ENCODE peak calls at places on chromosomes 5 and 9, in four cellular contexts. One of them, this sample, is unnamed.

GRCh38 chr9:114294664-114295063 is 28.2 kb upstream of the ORM1 start:
- DNase-seq in WTC11: no peak
- DNase-seq in A549: no peak
- DNase-seq in HCT116: no peak
- DNase-seq in this sample: no peak

GRCh38 chr9:115944166-115944948 is 209.2 kb upstream of the PAPPA start:
- DNase-seq in WTC11: no peak
- DNase-seq in A549: peak; percentile 88
- DNase-seq in HCT116: no peak
- DNase-seq in this sample: peak; percentile 11

GRCh38 chr9:128022886-128023285 is 42.1 kb upstream of the EEIG1 start:
- DNase-seq in WTC11: no peak
- DNase-seq in A549: no peak
- DNase-seq in HCT116: no peak
- DNase-seq in this sample: peak; percentile 28

GRCh38 chr5:171868236-171868635 is 82.6 kb downstream of the SMIM23 start:
- DNase-seq in WTC11: no peak
- DNase-seq in A549: no peak
- DNase-seq in HCT116: no peak
- DNase-seq in this sample: no peak

GRCh38 chr5:133827001-133827400 is 141.4 kb downstream of the C5orf15 start:
- DNase-seq in WTC11: no peak
- DNase-seq in A549: no peak
- DNase-seq in HCT116: no peak
- DNase-seq in this sample: no peak

GRCh38 chr5:180160822-180161221 is 48.2 kb downstream of the RASGEF1C start:
- DNase-seq in WTC11: no peak
- DNase-seq in A549: no peak
- DNase-seq in HCT116: no peak
- DNase-seq in this sample: no peak

GRCh38 chr9:84832453-84832852 is 162.9 kb downstream of the NTRK2 start:
- DNase-seq in WTC11: no peak
- DNase-seq in A549: no peak
- DNase-seq in HCT116: no peak
- DNase-seq in this sample: no peak

GRCh38 chr9:133417541-133418461 is at the start of gene REXO4:
- DNase-seq in WTC11: peak; percentile 92
- DNase-seq in A549: peak; percentile 73
- DNase-seq in HCT116: peak; percentile 85
- DNase-seq in this sample: peak; percentile 85

GRCh38 chr5:175347027-175347426 is 97.0 kb downstream of the DRD1 start:
- DNase-seq in WTC11: no peak
- DNase-seq in A549: no peak
- DNase-seq in HCT116: peak; percentile 13
- DNase-seq in this sample: no peak

GRCh38 chr9:108836771-108837170 is 19.0 kb downstream of the ACTL7B start:
- DNase-seq in WTC11: no peak
- DNase-seq in A549: no peak
- DNase-seq in HCT116: no peak
- DNase-seq in this sample: no peak

GRCh38 chr9:36842560-36843530 is 191.2 kb downstream of the PAX5 start:
- DNase-seq in WTC11: no peak
- DNase-seq in A549: no peak
- DNase-seq in HCT116: no peak
- DNase-seq in this sample: no peak

GRCh38 chr9:130936285-130937117 is 2.5 kb downstream of the FIBCD1 start:
- DNase-seq in WTC11: peak; percentile 70
- DNase-seq in A549: peak; percentile 58
- DNase-seq in HCT116: no peak
- DNase-seq in this sample: peak; percentile 15

GRCh38 chr5:77426670-77427069 is 65.4 kb downstream of the WDR41 start:
- DNase-seq in WTC11: no peak
- DNase-seq in A549: peak; percentile 13
- DNase-seq in HCT116: no peak
- DNase-seq in this sample: no peak

GRCh38 chr5:40679998-40680681 is 425 bp downstream of the PTGER4 start:
- DNase-seq in WTC11: peak; percentile 50
- DNase-seq in A549: no peak
- DNase-seq in HCT116: no peak
- DNase-seq in this sample: no peak

GRCh38 chr5:32552936-32553335 is 32.4 kb upstream of the SUB1 start:
- DNase-seq in WTC11: no peak
- DNase-seq in A549: no peak
- DNase-seq in HCT116: no peak
- DNase-seq in this sample: no peak

GRCh38 chr5:97888439-97888838 is 705.4 kb upstream of the RIOK2 start:
- DNase-seq in WTC11: no peak
- DNase-seq in A549: no peak
- DNase-seq in HCT116: no peak
- DNase-seq in this sample: no peak

GRCh38 chr5:87541033-87541432 is 128.3 kb upstream of the CCNH start:
- DNase-seq in WTC11: peak; percentile 16
- DNase-seq in A549: no peak
- DNase-seq in HCT116: peak; percentile 34
- DNase-seq in this sample: peak; percentile 26

GRCh38 chr9:21473236-21473635 is 8.9 kb downstream of the IFNE start:
- DNase-seq in WTC11: no peak
- DNase-seq in A549: no peak
- DNase-seq in HCT116: no peak
- DNase-seq in this sample: no peak

GRCh38 chr9:36194326-36195000 is 3.7 kb downstream of the CLTA start:
- DNase-seq in WTC11: no peak
- DNase-seq in A549: no peak
- DNase-seq in HCT116: no peak
- DNase-seq in this sample: no peak

GRCh38 chr9:96523429-96523828 is 73.5 kb downstream of the HABP4 start:
- DNase-seq in WTC11: no peak
- DNase-seq in A549: no peak
- DNase-seq in HCT116: no peak
- DNase-seq in this sample: no peak

GRCh38 chr5:72324186-72324825 is 4.1 kb downstream of the PTCD2 start:
- DNase-seq in WTC11: no peak
- DNase-seq in A549: peak; percentile 10
- DNase-seq in HCT116: no peak
- DNase-seq in this sample: no peak

GRCh38 chr5:56012281-56012963 is 17.7 kb upstream of the IL6ST start:
- DNase-seq in WTC11: no peak
- DNase-seq in A549: no peak
- DNase-seq in HCT116: no peak
- DNase-seq in this sample: peak; percentile 52

GRCh38 chr9:132858756-132859155 is 19.3 kb downstream of the AK8 start:
- DNase-seq in WTC11: no peak
- DNase-seq in A549: no peak
- DNase-seq in HCT116: no peak
- DNase-seq in this sample: no peak

GRCh38 chr9:35564658-35565061 is 40.4 kb upstream of the TESK1 start:
- DNase-seq in WTC11: no peak
- DNase-seq in A549: no peak
- DNase-seq in HCT116: no peak
- DNase-seq in this sample: no peak

GRCh38 chr9:120366646-120367019 is 213.3 kb downstream of the CDK5RAP2 start:
- DNase-seq in WTC11: no peak
- DNase-seq in A549: peak; percentile 89
- DNase-seq in HCT116: peak; percentile 26
- DNase-seq in this sample: peak; percentile 83

GRCh38 chr5:16558984-16559629 is 57.7 kb downstream of the RETREG1 start:
- DNase-seq in WTC11: peak; percentile 25
- DNase-seq in A549: no peak
- DNase-seq in HCT116: no peak
- DNase-seq in this sample: no peak

GRCh38 chr9:133558191-133559126 is 24.0 kb downstream of the ADAMTSL2 start:
- DNase-seq in WTC11: no peak
- DNase-seq in A549: peak; percentile 44
- DNase-seq in HCT116: peak; percentile 54
- DNase-seq in this sample: peak; percentile 26

GRCh38 chr5:948472-949274 is 56.0 kb downstream of the TRIP13 start:
- DNase-seq in WTC11: no peak
- DNase-seq in A549: no peak
- DNase-seq in HCT116: no peak
- DNase-seq in this sample: no peak

GRCh38 chr5:181224390-181225234 is 1.5 kb downstream of the TRIM41 start:
- DNase-seq in WTC11: no peak
- DNase-seq in A549: no peak
- DNase-seq in HCT116: no peak
- DNase-seq in this sample: no peak

GRCh38 chr5:92715946-92716345 is 865.1 kb downstream of the NR2F1-AS1 start:
- DNase-seq in WTC11: no peak
- DNase-seq in A549: no peak
- DNase-seq in HCT116: no peak
- DNase-seq in this sample: no peak

GRCh38 chr9:112168197-112168596 is 6.9 kb downstream of the SUSD1 start:
- DNase-seq in WTC11: no peak
- DNase-seq in A549: no peak
- DNase-seq in HCT116: no peak
- DNase-seq in this sample: no peak
- TF ChIP-seq MAX in WTC11: no peak
- TF ChIP-seq MAX in A549: no peak
- TF ChIP-seq MAX in HCT116: no peak
- TF ChIP-seq MAX in this sample: no peak

GRCh38 chr9:88426651-88427050 is 38.4 kb downstream of the SPIN1 start:
- DNase-seq in WTC11: no peak
- DNase-seq in A549: no peak
- DNase-seq in HCT116: no peak
- DNase-seq in this sample: no peak

GRCh38 chr9:88421348-88421747 is 33.1 kb downstream of the SPIN1 start:
- DNase-seq in WTC11: no peak
- DNase-seq in A549: no peak
- DNase-seq in HCT116: no peak
- DNase-seq in this sample: no peak

GRCh38 chr9:88420227-88420626 is 32.0 kb downstream of the SPIN1 start:
- DNase-seq in WTC11: no peak
- DNase-seq in A549: no peak
- DNase-seq in HCT116: no peak
- DNase-seq in this sample: no peak

GRCh38 chr9:88429595-88430430 is 41.6 kb downstream of the SPIN1 start:
- DNase-seq in WTC11: no peak
- DNase-seq in A549: no peak
- DNase-seq in HCT116: no peak
- DNase-seq in this sample: peak; percentile 14

GRCh38 chr9:88425538-88425950 is 37.3 kb downstream of the SPIN1 start:
- DNase-seq in WTC11: no peak
- DNase-seq in A549: no peak
- DNase-seq in HCT116: no peak
- DNase-seq in this sample: no peak
- TF ChIP-seq MAX in WTC11: no peak
- TF ChIP-seq MAX in A549: no peak
- TF ChIP-seq MAX in HCT116: no peak
- TF ChIP-seq MAX in this sample: no peak

DNA sequence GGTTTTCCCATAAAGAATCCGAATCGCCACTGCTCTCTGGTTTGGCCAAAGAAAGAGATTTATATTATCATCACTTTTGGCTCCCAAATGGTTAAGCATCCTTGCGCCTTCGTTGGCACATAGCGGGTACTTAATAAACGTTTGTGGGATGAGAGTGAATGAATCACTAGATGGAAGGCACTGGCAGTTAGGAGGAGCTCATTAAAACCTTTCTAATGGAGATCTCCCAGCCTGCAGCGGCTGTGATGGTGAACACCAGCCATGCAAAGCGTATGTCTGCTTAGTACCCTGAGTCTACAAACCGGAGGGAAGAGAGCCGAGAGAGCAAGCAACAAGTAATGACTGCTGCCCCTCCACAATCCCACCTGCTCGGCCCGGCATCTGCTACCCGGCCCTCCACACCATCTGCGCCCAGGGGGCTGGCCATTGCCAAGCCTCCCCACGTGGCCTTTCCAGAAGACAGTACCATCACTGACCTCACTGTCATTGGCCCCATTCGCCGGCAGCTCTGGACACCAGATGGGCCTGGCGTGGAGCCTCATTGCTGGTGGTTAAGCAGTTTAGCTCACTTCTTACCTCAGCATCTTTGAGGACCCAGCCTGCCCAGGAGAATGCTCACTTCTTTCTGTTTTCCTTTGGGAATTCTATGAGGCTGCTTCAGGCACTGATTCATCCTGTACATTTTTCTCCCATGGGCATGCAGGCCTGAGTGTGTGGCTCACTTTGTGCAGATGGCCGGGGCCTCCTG is 39.3 kb upstream of the ANKRD33B start:
- DNase-seq in WTC11: no peak
- DNase-seq in A549: no peak
- DNase-seq in HCT116: no peak
- DNase-seq in this sample: no peak
- TF ChIP-seq MAX in WTC11: no peak
- TF ChIP-seq MAX in A549: no peak
- TF ChIP-seq MAX in HCT116: no peak
- TF ChIP-seq MAX in this sample: no peak

GRCh38 chr5:151751593-151751992 is 6.8 kb downstream of the ATOX1 start:
- DNase-seq in WTC11: no peak
- DNase-seq in A549: no peak
- DNase-seq in HCT116: no peak
- DNase-seq in this sample: no peak

GRCh38 chr5:151755383-151755782 is 3.0 kb downstream of the ATOX1 start:
- DNase-seq in WTC11: no peak
- DNase-seq in A549: no peak
- DNase-seq in HCT116: no peak
- DNase-seq in this sample: no peak

GRCh38 chr5:151758141-151758429 is 346 bp downstream of the ATOX1 start:
- DNase-seq in WTC11: no peak
- DNase-seq in A549: peak; percentile 38
- DNase-seq in HCT116: no peak
- DNase-seq in this sample: no peak

GRCh38 chr5:151758430-151759241 is at the start of gene ATOX1:
- DNase-seq in WTC11: peak; percentile 93
- DNase-seq in A549: peak; percentile 96
- DNase-seq in HCT116: peak; percentile 67
- DNase-seq in this sample: peak; percentile 94

DNA sequence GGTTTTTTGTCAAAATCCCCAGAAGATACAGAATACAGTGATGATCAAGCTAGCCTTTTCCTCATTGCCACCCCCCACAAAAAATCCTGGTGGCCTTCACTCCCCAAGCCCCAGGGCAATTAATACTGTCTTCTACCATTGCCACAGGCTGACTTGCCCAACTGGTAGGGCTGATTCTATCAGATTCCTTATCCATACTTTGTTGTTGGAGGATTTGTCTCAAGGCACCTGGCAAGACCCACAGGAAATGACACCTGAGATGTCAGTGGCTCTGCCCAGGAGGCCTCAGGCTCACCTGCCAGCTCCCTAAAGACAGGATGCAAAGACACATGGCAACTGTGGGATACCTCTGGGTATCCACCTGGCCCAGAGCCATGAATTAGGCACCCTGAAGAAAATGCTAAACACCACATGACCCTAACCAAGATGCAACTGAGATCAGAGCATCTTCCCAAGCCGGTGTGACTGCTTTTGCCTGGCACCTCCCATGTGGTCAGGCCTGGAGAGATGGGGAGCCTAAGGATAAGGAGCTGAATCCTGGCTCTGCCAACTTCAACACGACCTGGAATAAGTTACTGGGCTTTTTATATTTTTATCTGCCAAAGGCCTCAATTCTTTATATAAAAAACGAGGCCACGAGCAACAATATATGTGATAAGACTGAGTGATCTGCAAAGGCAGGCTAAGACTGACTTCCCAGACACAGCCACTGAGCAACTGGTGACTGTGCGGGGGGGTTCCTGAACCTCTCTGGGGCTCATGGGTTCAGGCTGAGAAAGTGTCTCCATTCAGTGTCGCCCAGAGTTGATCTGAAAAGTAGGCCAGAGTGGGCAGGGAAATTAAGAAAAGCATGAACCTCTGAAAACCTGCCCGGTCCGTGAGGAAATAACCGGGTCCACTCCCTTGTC is 944 bp downstream of the ATOX1 start:
- DNase-seq in WTC11: no peak
- DNase-seq in A549: no peak
- DNase-seq in HCT116: no peak
- DNase-seq in this sample: no peak
- TF ChIP-seq MAX in WTC11: no peak
- TF ChIP-seq MAX in A549: no peak
- TF ChIP-seq MAX in HCT116: peak; percentile 56
- TF ChIP-seq MAX in this sample: no peak

This sample was measured in endothelial cell of umbilical vein.